ENCODE peak calls at places on chromosomes 3 and 15, in four cellular contexts. U, N, W and A are unnamed samples.

GRCh38 chr15:52102468-52102867 is 10.1 kb downstream of the BCL2L10 start:
- DNase-seq in U (peak; percentile 61), N (no peak), W (no peak), A (no peak)

GRCh38 chr3:73637042-73637441 is 12.3 kb upstream of the PDZRN3 start:
- DNase-seq in U (no peak), N (no peak), W (no peak), A (no peak)

GRCh38 chr15:38768970-38769369 is 204.4 kb upstream of the RASGRP1 start:
- DNase-seq in U (no peak), N (no peak), W (no peak), A (no peak)

GRCh38 chr3:177894021-177894690 is 642.1 kb upstream of the KCNMB2 start:
- DNase-seq in U (no peak), N (no peak), W (no peak), A (no peak)

GRCh38 chr15:39396979-39397615 is 183.8 kb upstream of the THBS1 start:
- DNase-seq in U (no peak), N (no peak), W (no peak), A (no peak)

GRCh38 chr3:127367593-127367992 is 79.7 kb upstream of the PRR20G start:
- DNase-seq in U (no peak), N (no peak), W (no peak), A (no peak)

GRCh38 chr3:151843275-151843674 is 29.4 kb downstream of the AADAC start:
- DNase-seq in U (no peak), N (no peak), W (no peak), A (no peak)

GRCh38 chr15:89556413-89557262 is 18.6 kb upstream of the TICRR start:
- DNase-seq in U (peak; percentile 77), N (no peak), W (peak; percentile 26), A (peak; percentile 36)

GRCh38 chr3:42012935-42013651 is 51.2 kb upstream of the ULK4 start:
- DNase-seq in U (no peak), N (peak; percentile 75), W (peak; percentile 68), A (peak; percentile 86)

GRCh38 chr3:132536442-132537153 is 60.5 kb upstream of the ACKR4 start:
- DNase-seq in U (no peak), N (no peak), W (no peak), A (no peak)
- H3K4me1 ChIP-seq in U (no peaks in the 10 kb centered on the region), N (no peaks in the 10 kb centered on the region), W (no peaks in the 10 kb centered on the region), A (no peaks in the 10 kb centered on the region)

GRCh38 chr3:188243124-188243795 is 89.3 kb downstream of the LPP start:
- DNase-seq in U (no peak), N (no peak), W (no peak), A (no peak)

GRCh38 chr3:188241883-188242282 is 87.9 kb downstream of the LPP start:
- DNase-seq in U (no peak), N (no peak), W (no peak), A (no peak)

GRCh38 chr3:188242426-188243123 is 88.6 kb downstream of the LPP start:
- DNase-seq in U (no peak), N (no peak), W (no peak), A (no peak)

GRCh38 chr3:188246905-188247304 is 92.9 kb downstream of the LPP start:
- DNase-seq in U (no peak), N (no peak), W (no peak), A (no peak)

DNA sequence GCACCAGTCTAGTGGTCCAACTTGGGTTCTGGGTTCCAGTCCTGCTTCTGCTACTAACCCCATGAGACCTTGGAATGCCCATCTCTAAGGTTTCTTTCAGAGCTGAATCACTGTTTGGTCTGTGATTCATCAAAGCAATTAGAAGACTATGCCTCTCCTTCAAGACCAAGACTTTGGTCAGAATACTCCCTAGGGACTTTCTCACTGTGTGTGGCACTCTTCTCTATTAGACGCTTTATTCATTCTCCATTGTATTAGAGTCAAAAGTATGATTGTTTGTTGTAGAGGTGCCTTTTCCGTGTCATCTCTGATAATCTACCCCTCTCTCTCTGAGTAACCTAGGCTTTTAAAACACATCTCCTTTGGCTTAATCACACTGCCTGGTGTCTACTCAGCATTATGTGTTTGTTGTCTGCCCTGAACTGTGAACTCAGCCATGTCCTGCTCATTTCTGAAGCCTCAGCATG is 90.5 kb downstream of the LPP start:
- DNase-seq in U (peak; percentile 73), N (no peak), W (no peak), A (no peak)
- H3K4me1 ChIP-seq in U (peaks cover 34% of the 10 kb centered on the region), N (no peaks in the 10 kb centered on the region), W (no peaks in the 10 kb centered on the region), A (no peaks in the 10 kb centered on the region)

DNA sequence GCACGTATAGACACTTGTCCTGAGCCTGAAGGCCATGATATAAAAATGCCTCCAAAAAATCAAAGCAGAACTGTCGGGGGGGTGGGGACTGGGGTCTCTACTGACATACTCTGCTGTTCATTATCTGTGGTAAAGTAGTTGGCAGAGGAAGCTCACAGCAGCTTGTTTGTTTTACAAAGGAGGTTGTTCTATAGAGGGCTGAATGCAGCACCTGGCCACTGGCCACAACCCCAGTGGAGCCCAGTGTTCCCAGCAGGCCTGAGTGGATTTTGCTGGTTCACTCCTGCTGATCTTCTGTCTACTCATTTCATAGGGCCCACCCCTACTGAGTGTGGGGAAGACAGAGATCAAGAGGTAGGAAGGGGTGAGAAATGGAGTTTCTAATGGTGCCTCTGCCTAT is 125.5 kb downstream of the DIPK2A start:
- DNase-seq in U (no peak), N (no peak), W (no peak), A (no peak)
- H3K4me1 ChIP-seq in U (peaks cover 6% of the 10 kb centered on the region), N (no peaks in the 10 kb centered on the region), W (no peaks in the 10 kb centered on the region), A (no peaks in the 10 kb centered on the region)

GRCh38 chr3:116001063-116001765 is 377.9 kb downstream of the GAP43 start:
- DNase-seq in U (no peak), N (no peak), W (no peak), A (no peak)
- H3K4me1 ChIP-seq in U (no peaks in the 10 kb centered on the region), N (no peaks in the 10 kb centered on the region), W (no peaks in the 10 kb centered on the region), A (no peaks in the 10 kb centered on the region)